ENCODE peak calls at places on chromosomes 7 and 10, in eight cellular contexts. D is BE2C, N is H9, B is PC-3, U is Panc1, M is AG04450, X is MCF 10A, R is B cell. Q is an unnamed sample.

GRCh38 chr10:87590705-87591588 is 68.7 kb upstream of the PAPSS2 start:
- DNase-seq in D (no peak), N (no peak), B (peak), U (no peak), M (peak), X (peak), R (no peak), Q (no peak)

GRCh38 chr10:132350946-132351345 is 19.0 kb downstream of the LRRC27 start:
- DNase-seq in D (no peak), N (no peak), B (no peak), U (no peak), M (no peak), X (no peak), R (peak), Q (no peak)

GRCh38 chr10:132555648-132556575 is 18.3 kb downstream of the INPP5A start:
- DNase-seq in D (no peak), N (no peak), B (no peak), U (no peak), M (no peak), X (no peak), R (peak), Q (peak)

GRCh38 chr7:71511361-71511807 is 379.4 kb downstream of the GALNT17 start:
- DNase-seq in D (no peak), N (peak), B (no peak), U (no peak), M (no peak), X (no peak), R (no peak), Q (no peak)

GRCh38 chr10:94012834-94013830 is 19.4 kb downstream of the PLCE1 start:
- DNase-seq in D (no peak), N (no peak), B (peak), U (no peak), M (no peak), X (no peak), R (no peak), Q (no peak)

GRCh38 chr7:38630720-38631673 is at the start of gene AMPH:
- DNase-seq in D (peak), N (peak), B (no peak), U (no peak), M (peak), X (peak), R (peak), Q (peak)

GRCh38 chr7:18508441-18509427 is 13.2 kb downstream of the HDAC9 start:
- DNase-seq in D (no peak), N (no peak), B (peak), U (peak), M (peak), X (peak), R (peak), Q (peak)

GRCh38 chr7:21767300-21767900 is 178.3 kb downstream of the CDCA7L start:
- DNase-seq in D (peak), N (peak), B (peak), U (peak), M (no peak), X (peak), R (peak), Q (peak)

GRCh38 chr7:143929224-143929920 is 5.7 kb upstream of the OR2F2 start:
- DNase-seq in D (no peak), N (no peak), B (peak), U (no peak), M (no peak), X (peak), R (no peak), Q (no peak)

GRCh38 chr10:124150189-124150806 is 56.9 kb upstream of the CHST15 start:
- DNase-seq in D (no peak), N (no peak), B (no peak), U (no peak), M (no peak), X (no peak), R (no peak), Q (no peak)

GRCh38 chr10:110356628-110357245 is 52.0 kb upstream of the SMNDC1 start:
- DNase-seq in D (no peak), N (no peak), B (peak), U (peak), M (peak), X (peak), R (peak), Q (peak)

GRCh38 chr10:87915989-87916388 is 52.6 kb downstream of the PTEN start:
- DNase-seq in D (no peak), N (no peak), B (no peak), U (no peak), M (no peak), X (peak), R (no peak), Q (no peak)

GRCh38 chr7:133197972-133198544 is 54.8 kb upstream of the EXOC4 start:
- DNase-seq in D (no peak), N (no peak), B (no peak), U (no peak), M (no peak), X (no peak), R (no peak), Q (no peak)

GRCh38 chr10:22849077-22849810 is 78.6 kb upstream of the ARMC3 start:
- DNase-seq in D (no peak), N (no peak), B (no peak), U (no peak), M (no peak), X (peak), R (no peak), Q (no peak)

GRCh38 chr7:134777908-134778580 is 1.4 kb upstream of the CALD1 start:
- DNase-seq in D (no peak), N (no peak), B (no peak), U (no peak), M (no peak), X (peak), R (no peak), Q (no peak)

GRCh38 chr10:49743464-49744075 is 18.6 kb downstream of the OGDHL start:
- DNase-seq in D (no peak), N (peak), B (no peak), U (no peak), M (no peak), X (no peak), R (no peak), Q (peak)

GRCh38 chr10:49745756-49746155 is 16.4 kb downstream of the OGDHL start:
- DNase-seq in D (no peak), N (no peak), B (no peak), U (no peak), M (no peak), X (no peak), R (no peak), Q (no peak)

GRCh38 chr10:49746626-49747302 is 15.4 kb downstream of the OGDHL start:
- DNase-seq in D (no peak), N (peak), B (no peak), U (no peak), M (no peak), X (no peak), R (no peak), Q (no peak)

GRCh38 chr10:49744091-49744685 is 17.9 kb downstream of the OGDHL start:
- DNase-seq in D (no peak), N (peak), B (no peak), U (no peak), M (no peak), X (no peak), R (no peak), Q (peak)

DNA sequence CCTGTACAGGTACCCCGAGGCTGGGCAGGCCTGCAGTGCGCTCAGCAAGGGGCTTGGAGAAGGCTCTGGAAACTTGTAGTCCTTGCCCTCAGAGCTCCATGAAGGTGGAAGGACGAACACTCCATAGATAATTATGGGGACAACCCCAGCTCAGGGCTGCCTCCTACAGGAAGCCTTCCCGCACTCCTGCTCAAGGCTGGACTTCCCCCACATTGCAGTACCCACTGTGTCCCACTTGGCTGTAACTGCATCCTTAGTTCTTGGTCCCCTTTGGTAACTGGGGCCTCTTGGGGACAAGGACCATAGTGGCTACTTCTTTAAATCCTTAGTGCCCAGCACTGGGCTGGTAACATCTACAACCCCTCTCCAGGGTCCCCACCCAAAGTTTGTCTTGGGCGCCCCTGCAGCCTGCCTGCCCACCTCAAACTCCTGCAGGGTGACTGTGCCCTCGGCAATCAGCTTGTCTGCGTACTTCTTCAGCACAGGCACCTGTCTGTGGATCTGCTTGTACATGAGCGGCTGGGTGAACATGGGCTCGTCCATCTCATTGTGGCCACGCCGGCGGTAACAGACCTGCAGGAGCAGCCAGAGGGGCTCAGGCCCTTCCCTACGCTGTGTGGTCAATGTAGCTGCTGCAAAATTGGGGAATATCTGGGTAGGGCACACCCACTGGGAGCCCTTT is 17.1 kb downstream of the OGDHL start:
- DNase-seq in D (no peak), N (peak), B (no peak), U (no peak), M (no peak), X (no peak), R (no peak), Q (peak)
- TF ChIP-seq CTCF in D (peak), N (peak), B (peak), U (no peak), M (no peak), X (no peak), R (no peak), Q (no peak)

GRCh38 chr10:119611433-119611832 is 14.7 kb upstream of the TIAL1 start:
- DNase-seq in D (no peak), N (no peak), B (no peak), U (no peak), M (no peak), X (no peak), R (no peak), Q (no peak)

GRCh38 chr10:119608316-119609155 is 11.8 kb upstream of the TIAL1 start:
- DNase-seq in D (peak), N (peak), B (peak), U (no peak), M (no peak), X (peak), R (peak), Q (peak)
- TF ChIP-seq CTCF in D (peak), N (peak), B (peak), U (peak), M (peak), X (peak), R (no peak), Q (peak)

GRCh38 chr10:28530751-28531150 is 2.2 kb upstream of the WAC start:
- DNase-seq in D (no peak), N (no peak), B (no peak), U (no peak), M (no peak), X (no peak), R (no peak), Q (no peak)
- TF ChIP-seq CTCF in D (no peak), N (no peak), B (no peak), U (no peak), M (no peak), X (no peak), R (no peak), Q (no peak)

GRCh38 chr10:74930962-74931361 is 104.6 kb downstream of the KAT6B start:
- DNase-seq in D (no peak), N (no peak), B (no peak), U (no peak), M (no peak), X (no peak), R (no peak), Q (no peak)

GRCh38 chr10:74934100-74934812 is 107.9 kb downstream of the KAT6B start:
- DNase-seq in D (no peak), N (no peak), B (no peak), U (no peak), M (no peak), X (no peak), R (no peak), Q (peak)

GRCh38 chr10:74929197-74929596 is 102.8 kb downstream of the KAT6B start:
- DNase-seq in D (no peak), N (no peak), B (peak), U (no peak), M (no peak), X (peak), R (no peak), Q (no peak)

GRCh38 chr10:74928742-74929191 is 102.4 kb downstream of the KAT6B start:
- DNase-seq in D (no peak), N (no peak), B (no peak), U (no peak), M (no peak), X (no peak), R (no peak), Q (no peak)

GRCh38 chr10:74932648-74933047 is 106.2 kb downstream of the KAT6B start:
- DNase-seq in D (no peak), N (no peak), B (peak), U (no peak), M (no peak), X (no peak), R (no peak), Q (no peak)
- TF ChIP-seq CTCF in D (no peak), N (no peak), B (no peak), U (no peak), M (no peak), X (no peak), R (no peak), Q (no peak)

GRCh38 chr7:26369519-26370385 is 78.1 kb downstream of the SNX10 start:
- DNase-seq in D (peak), N (no peak), B (peak), U (no peak), M (no peak), X (peak), R (peak), Q (peak)
- TF ChIP-seq CTCF in D (peak), N (peak), B (peak), U (peak), M (peak), X (peak), R (peak), Q (peak)

Q was measured in GM13976.